ENCODE peak calls at places on chromosomes 13 and 19, in five cellular contexts. S is neuronal stem cell, G is H9, B is trophoblast cell, M is H1. P is an unnamed sample.

GRCh38 chr19:7200739-7201138 is 93.5 kb downstream of the INSR start:
- DNase-seq in M (no peak), G (no peak), S (no peak), B (no peak), P (no peak)

GRCh38 chr19:4861147-4861546 is 6.3 kb downstream of the PLIN3 start:
- DNase-seq in S (no peak), M (no peak), G (no peak), B (peak), P (no peak)

GRCh38 chr13:113758651-113759524 is at the start of gene TMEM255B:
- DNase-seq in G (peak), S (peak), B (peak), M (no peak), P (peak)

GRCh38 chr19:14556662-14557188 is 15.1 kb downstream of the NDUFB7 start:
- DNase-seq in M (peak), S (peak), B (peak), G (peak), P (peak)

GRCh38 chr13:108269601-108270328 is at the start of gene TNFSF13B:
- DNase-seq in M (peak), B (peak), S (no peak), G (peak), P (peak)

GRCh38 chr13:58300224-58300623 is 668.7 kb downstream of the PCDH17 start:
- DNase-seq in M (no peak), S (no peak), B (no peak), G (no peak), P (no peak)

GRCh38 chr19:48308695-48309586 is 16.4 kb upstream of the EMP3 start:
- DNase-seq in S (no peak), G (peak), M (no peak), B (no peak), P (peak)

GRCh38 chr19:10230904-10231623 is at the start of gene S1PR2:
- DNase-seq in M (no peak), B (peak), S (peak), G (peak), P (peak)

GRCh38 chr19:47540748-47541147 is 25.9 kb upstream of the NAPA start:
- DNase-seq in M (no peak), G (no peak), S (no peak), B (no peak), P (peak)

GRCh38 chr19:57850553-57851017 is 926 bp downstream of the ZNF587 start:
- DNase-seq in M (no peak), S (peak), G (peak), B (peak), P (peak)

GRCh38 chr13:62910541-62910940 is 1494.9 kb upstream of the PCDH20 start:
- DNase-seq in S (no peak), B (no peak), G (no peak), M (no peak), P (no peak)

GRCh38 chr13:27007166-27007565 is 164.4 kb downstream of the USP12 start:
- DNase-seq in S (no peak), M (no peak), B (no peak), G (no peak), P (no peak)

GRCh38 chr13:74372511-74372910 is 238.3 kb upstream of the KLF12 start:
- DNase-seq in B (no peak), G (no peak), S (no peak), M (no peak), P (no peak)

GRCh38 chr13:97058417-97058816 is 64.1 kb upstream of the OXGR1 start:
- DNase-seq in G (no peak), B (no peak), M (no peak), S (no peak), P (no peak)

GRCh38 chr19:33301011-33301899 is 1.1 kb downstream of the CEBPA start:
- DNase-seq in B (no peak), S (no peak), M (no peak), G (no peak), P (peak)

GRCh38 chr13:99731747-99732146 is 230.5 kb downstream of the TM9SF2 start:
- DNase-seq in G (no peak), B (no peak), M (no peak), S (no peak), P (no peak)

GRCh38 chr19:58581227-58582141 is 8.3 kb upstream of the MZF1 start:
- DNase-seq in B (peak), M (peak), G (peak), S (peak), P (peak)

GRCh38 chr13:52703482-52703881 is 36.1 kb downstream of the CNMD start:
- DNase-seq in M (no peak), B (no peak), G (no peak), S (no peak), P (no peak)

GRCh38 chr19:47719047-47719885 is 6.0 kb downstream of the EHD2 start:
- DNase-seq in B (no peak), G (no peak), M (no peak), S (no peak), P (peak)

GRCh38 chr13:35594096-35594495 is 117.6 kb upstream of the MAB21L1 start:
- DNase-seq in M (no peak), S (no peak), G (no peak), B (no peak), P (no peak)

GRCh38 chr13:93753639-93754038 is 527.0 kb downstream of the GPC6 start:
- DNase-seq in M (no peak), B (no peak), G (no peak), S (no peak), P (no peak)

GRCh38 chr13:23289917-23290357 is 109.2 kb downstream of the SGCG start:
- DNase-seq in B (no peak), S (no peak), G (no peak), M (no peak), P (no peak)

GRCh38 chr19:35380450-35381124 is 9.7 kb downstream of the GPR42 start:
- DNase-seq in S (no peak), B (no peak), M (no peak), G (no peak), P (no peak)

GRCh38 chr19:48433337-48433736 is 12.4 kb upstream of the GRWD1 start:
- DNase-seq in M (no peak), G (no peak), S (no peak), B (no peak), P (no peak)

GRCh38 chr13:109779074-109779473 is 7.3 kb downstream of the IRS2 start:
- DNase-seq in S (no peak), M (no peak), B (no peak), G (no peak), P (no peak)

GRCh38 chr19:33794578-33795369 is 1.9 kb upstream of the KCTD15 start:
- DNase-seq in B (no peak), G (peak), S (peak), M (no peak), P (peak)

GRCh38 chr13:23558675-23559536 is 11.3 kb upstream of the TNFRSF19 start:
- DNase-seq in S (no peak), G (no peak), B (peak), M (no peak), P (peak)

DNA sequence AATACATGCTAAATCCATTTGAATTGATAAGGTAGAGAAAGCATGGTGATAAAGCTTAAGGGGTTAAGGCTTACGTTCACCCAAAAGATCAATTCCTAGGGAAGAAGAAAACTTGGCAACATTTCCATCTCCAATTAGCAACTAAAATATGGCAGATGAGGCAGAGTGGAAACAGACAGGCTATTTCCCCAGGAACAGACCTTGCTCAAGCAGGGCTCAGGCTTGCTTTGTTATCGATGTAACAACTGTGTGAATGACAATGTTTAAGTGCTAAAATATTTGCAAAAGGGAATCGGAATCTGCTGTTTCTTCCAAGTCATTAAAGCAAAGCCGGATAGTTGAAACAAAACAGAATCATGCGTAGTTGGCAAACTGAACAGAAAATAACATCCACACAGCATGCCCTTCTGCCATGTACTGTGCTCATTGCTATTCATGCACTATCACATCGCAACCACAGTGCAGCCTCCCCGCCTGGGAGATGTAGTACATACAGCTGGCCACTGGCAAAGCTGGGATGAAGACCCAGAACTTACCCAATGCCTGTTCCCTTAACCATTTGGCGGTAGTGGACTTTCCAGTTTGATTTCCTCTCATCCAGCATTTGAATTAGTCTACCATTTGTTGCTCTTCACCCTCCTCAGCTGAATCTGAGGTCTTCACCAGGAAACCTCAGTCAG is 799.1 kb downstream of the DIAPH3 start:
- DNase-seq in B (no peak), M (no peak), G (peak), S (no peak), P (no peak)
- H2BK12ac ChIP-seq in B (no peak), M (no peak), G (no peak), S (no peak), P (no peak)

GRCh38 chr19:45927565-45928261 is 13.1 kb upstream of the NANOS2 start:
- DNase-seq in B (peak), S (peak), G (peak), M (peak), P (peak)
- H3K27ac ChIP-seq in B (no peak), S (no peak), G (no peak), M (no peak), P (no peak)

GRCh38 chr19:29545866-29546582 is 20.2 kb downstream of the VSTM2B start:
- DNase-seq in M (no peak), G (peak), S (no peak), B (no peak), P (no peak)
- H2BK12ac ChIP-seq in M (no peak), G (no peak), S (no peak), B (no peak), P (no peak)

GRCh38 chr19:12965812-12966135 is 3.6 kb upstream of the DAND5 start:
- DNase-seq in B (no peak), M (no peak), S (no peak), G (no peak), P (no peak)
- H3K27ac ChIP-seq in B (no peak), M (no peak), S (no peak), G (no peak), P (no peak)

GRCh38 chr13:67369895-67370660 is 139.9 kb upstream of the PCDH9 start:
- DNase-seq in M (no peak), S (no peak), B (no peak), G (no peak), P (peak)

GRCh38 chr13:67367385-67367784 is 137.2 kb upstream of the PCDH9 start:
- DNase-seq in S (no peak), M (no peak), G (no peak), B (no peak), P (no peak)

GRCh38 chr13:67366533-67366932 is 136.4 kb upstream of the PCDH9 start:
- DNase-seq in G (no peak), M (no peak), B (no peak), S (no peak), P (no peak)
- H2BK12ac ChIP-seq in G (no peak), M (no peak), B (no peak), S (no peak), P (no peak)

GRCh38 chr19:50724522-50725217 is 1.5 kb downstream of the CLEC11A start:
- DNase-seq in M (peak), S (peak), B (peak), G (peak), P (peak)
- H3K27ac ChIP-seq in M (peak), S (peak), B (peak), G (no peak), P (no peak)

GRCh38 chr13:50170447-50171037 is 155.3 kb downstream of the KCNRG start:
- DNase-seq in B (no peak), M (no peak), G (no peak), S (no peak), P (no peak)

GRCh38 chr13:50171585-50172282 is 156.5 kb downstream of the KCNRG start:
- DNase-seq in B (no peak), G (no peak), M (no peak), S (no peak), P (no peak)

GRCh38 chr13:50167967-50168366 is 152.7 kb downstream of the KCNRG start:
- DNase-seq in G (no peak), B (no peak), S (no peak), M (no peak), P (no peak)

GRCh38 chr13:50167224-50167947 is 152.1 kb downstream of the KCNRG start:
- DNase-seq in G (no peak), B (no peak), M (no peak), S (no peak), P (no peak)

GRCh38 chr13:50168803-50169202 is 153.6 kb downstream of the KCNRG start:
- DNase-seq in M (no peak), S (no peak), G (no peak), B (no peak), P (no peak)
- H2BK12ac ChIP-seq in M (no peak), S (no peak), G (no peak), B (no peak), P (no peak)

GRCh38 chr19:55276720-55277430 is 3.0 kb downstream of the HSPBP1 start:
- DNase-seq in G (no peak), B (no peak), M (no peak), S (no peak), P (no peak)

GRCh38 chr19:55277494-55277893 is 2.4 kb downstream of the HSPBP1 start:
- DNase-seq in G (no peak), B (no peak), M (no peak), S (no peak), P (no peak)

GRCh38 chr19:55279773-55280643 is at the start of gene HSPBP1:
- DNase-seq in G (peak), S (peak), M (peak), B (peak), P (peak)

GRCh38 chr19:55278391-55279135 is 1.3 kb downstream of the HSPBP1 start:
- DNase-seq in G (no peak), M (no peak), S (no peak), B (no peak), P (no peak)

DNA sequence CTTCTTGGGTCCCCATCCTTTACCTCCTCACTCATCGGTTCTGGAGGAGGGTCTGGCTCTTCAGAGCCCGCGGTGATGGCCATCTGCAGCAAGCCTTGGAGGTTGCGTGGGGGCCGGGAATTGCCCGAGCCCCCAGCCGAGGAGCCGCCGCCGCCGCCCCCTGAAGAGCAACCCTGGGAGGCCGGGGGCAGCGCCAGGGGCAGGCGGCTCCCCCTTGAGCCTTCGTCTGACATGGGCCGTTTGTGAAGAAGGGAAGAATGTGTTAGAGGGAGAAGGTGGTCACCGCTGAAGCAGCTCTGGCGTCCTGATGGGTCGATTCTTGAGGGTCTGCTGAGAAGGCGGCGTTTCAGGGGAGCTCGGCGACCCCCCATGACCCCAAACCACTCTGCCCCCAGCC is 536 bp downstream of the HSPBP1 start:
- DNase-seq in G (no peak), M (no peak), S (no peak), B (no peak), P (no peak)
- H3K27ac ChIP-seq in G (no peak), M (peak), S (peak), B (no peak), P (no peak)

P was measured in mesenchymal stem cell.